ENCODE peak calls at places on chromosomes 2 and 18, in six cellular contexts. I is stomach, U is OCI-LY7, P is brain microvascular endothelial cell, K is PC-3, X is left ventricle myocardium inferior. L is an unnamed sample.

GRCh38 chr2:223633656-223634055 is 31.5 kb upstream of the SCG2 start:
- DNase-seq in I (no peak), U (no peak), P (no peak), K (no peak), X (no peak), L (no peak)

GRCh38 chr2:3039188-3040065 is 338.2 kb downstream of the EIPR1 start:
- DNase-seq in I (no peak), U (no peak), P (no peak), K (no peak), X (no peak), L (no peak)

GRCh38 chr2:28356095-28356911 is 36.4 kb upstream of the FOSL2 start:
- DNase-seq in I (peak), U (no peak), P (peak), K (peak), X (peak), L (peak)

GRCh38 chr2:50948691-50949090 is 83.2 kb downstream of the NRXN1 start:
- DNase-seq in I (no peak), U (no peak), P (no peak), K (no peak), X (no peak), L (no peak)

GRCh38 chr2:227325824-227326195 is 759 bp downstream of the MFF start:
- DNase-seq in I (peak), U (peak), P (peak), K (peak), X (peak), L (no peak)

GRCh38 chr2:208235860-208236259 is 19.0 kb downstream of the IDH1 start:
- DNase-seq in I (no peak), U (no peak), P (no peak), K (no peak), X (no peak), L (no peak)

GRCh38 chr2:12941203-12941602 is 224.5 kb downstream of the TRIB2 start:
- DNase-seq in I (no peak), U (no peak), P (no peak), K (no peak), X (no peak), L (no peak)

GRCh38 chr2:134581877-134582546 is 136.8 kb downstream of the TMEM163 start:
- DNase-seq in I (no peak), U (no peak), P (no peak), K (no peak), X (no peak), L (no peak)

GRCh38 chr2:231133365-231134114 is 8.7 kb upstream of the HTR2B start:
- DNase-seq in I (no peak), U (no peak), P (no peak), K (peak), X (no peak), L (no peak)

GRCh38 chr2:239688098-239688497 is 287.3 kb upstream of the HDAC4 start:
- DNase-seq in I (no peak), U (no peak), P (no peak), K (no peak), X (no peak), L (no peak)

GRCh38 chr2:240858321-240858720 is 10.3 kb upstream of the AGXT start:
- DNase-seq in I (no peak), U (no peak), P (no peak), K (no peak), X (no peak), L (no peak)

GRCh38 chr2:225041871-225042799 is at the start of gene DOCK10:
- DNase-seq in I (peak), U (peak), P (peak), K (peak), X (no peak), L (no peak)
- H3K27ac ChIP-seq in I (peak), U (peak), P (peak), K (peak), X (no peak), L (no peak)

DNA sequence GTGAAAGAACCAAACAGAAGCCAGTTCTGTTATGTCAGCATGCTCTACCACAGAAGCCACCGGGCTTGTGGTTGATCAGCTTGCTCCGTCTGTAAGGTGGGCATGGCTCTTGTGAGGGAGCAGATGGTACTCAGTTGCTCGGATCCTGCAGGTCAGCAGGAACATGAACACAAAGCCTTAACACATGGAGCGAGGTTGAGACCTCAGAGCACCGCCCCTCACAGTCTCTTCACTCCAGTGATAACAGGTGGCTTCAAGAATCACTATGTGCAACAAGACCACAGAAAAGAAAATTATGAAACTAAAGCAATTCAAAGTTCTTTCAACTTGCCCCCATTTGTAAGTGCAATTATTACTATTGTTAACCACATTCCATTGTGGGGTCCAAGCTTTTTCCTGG is 72.1 kb downstream of the OSBPL6 start:
- DNase-seq in I (no peak), U (no peak), P (no peak), K (no peak), X (no peak), L (no peak)
- H3K27ac ChIP-seq in I (no peak), U (no peak), P (no peak), K (no peak), X (no peak), L (peak)

GRCh38 chr18:24198461-24198860 is 59.6 kb downstream of the CABYR start:
- DNase-seq in I (no peak), U (no peak), P (no peak), K (no peak), X (no peak), L (peak)
- H3K27ac ChIP-seq in I (no peak), U (no peak), P (no peak), K (no peak), X (no peak), L (peak)

GRCh38 chr2:69296421-69296820 is 90.6 kb downstream of the GFPT1 start:
- DNase-seq in I (no peak), U (no peak), P (no peak), K (no peak), X (no peak), L (no peak)

GRCh38 chr2:69291004-69291650 is 95.9 kb downstream of the GFPT1 start:
- DNase-seq in I (no peak), U (no peak), P (peak), K (peak), X (no peak), L (no peak)

GRCh38 chr2:69297216-69297615 is 89.8 kb downstream of the GFPT1 start:
- DNase-seq in I (no peak), U (no peak), P (no peak), K (no peak), X (no peak), L (no peak)

GRCh38 chr2:69288429-69288828 is 98.6 kb downstream of the GFPT1 start:
- DNase-seq in I (no peak), U (no peak), P (no peak), K (no peak), X (no peak), L (no peak)

DNA sequence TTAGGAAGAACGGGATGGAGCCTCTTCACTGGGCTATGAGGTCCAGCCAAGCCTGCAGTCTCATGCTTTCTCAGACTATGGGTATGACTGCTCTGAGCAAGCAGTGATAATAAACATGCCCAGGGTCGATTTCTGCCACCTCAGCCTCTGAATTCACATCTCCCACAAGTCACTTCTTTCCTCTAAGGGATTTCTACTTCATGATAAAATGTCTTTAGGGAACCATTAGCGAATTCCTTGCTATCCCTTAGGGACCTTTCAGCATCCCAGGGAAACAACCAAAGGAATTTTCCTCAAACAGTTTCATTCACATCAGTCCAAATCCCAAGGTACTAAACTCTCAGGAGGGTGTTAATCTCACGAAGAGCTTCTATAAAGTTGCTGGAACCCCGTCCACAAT is 94.7 kb downstream of the GFPT1 start:
- DNase-seq in I (no peak), U (no peak), P (no peak), K (no peak), X (no peak), L (no peak)
- H3K27ac ChIP-seq in I (no peak), U (no peak), P (no peak), K (no peak), X (peak), L (no peak)

DNA sequence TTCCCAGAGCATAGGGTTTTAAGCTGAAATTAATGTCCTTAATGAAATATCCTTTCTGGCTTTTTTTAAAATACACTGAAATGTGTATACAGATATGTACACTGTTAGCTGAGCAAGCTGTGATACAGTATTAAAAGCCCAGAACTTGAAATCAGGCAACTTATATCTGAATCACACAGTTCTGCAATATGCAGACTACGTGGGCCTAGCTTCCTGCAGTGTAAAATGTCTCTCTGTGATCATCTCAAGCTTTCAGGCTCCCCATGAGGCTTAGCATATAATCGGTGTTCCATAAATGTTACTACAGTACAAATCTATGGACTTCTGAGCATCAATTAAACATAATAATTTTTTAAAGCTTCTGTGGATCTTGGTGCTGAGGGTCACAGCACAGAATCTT is 8.2 kb downstream of the FBXO15 start:
- DNase-seq in I (no peak), U (no peak), P (no peak), K (no peak), X (no peak), L (no peak)
- H3K27ac ChIP-seq in I (no peak), U (no peak), P (peak), K (no peak), X (no peak), L (no peak)

GRCh38 chr2:118310878-118311442 is 222.7 kb downstream of the INSIG2 start:
- DNase-seq in I (no peak), U (no peak), P (no peak), K (no peak), X (no peak), L (no peak)
- H3K27ac ChIP-seq in I (no peak), U (no peak), P (no peak), K (no peak), X (no peak), L (peak)

GRCh38 chr2:121372756-121373353 is 87.9 kb upstream of the TFCP2L1 start:
- DNase-seq in I (no peak), U (no peak), P (no peak), K (no peak), X (no peak), L (no peak)

GRCh38 chr2:121375621-121376159 is 90.7 kb upstream of the TFCP2L1 start:
- DNase-seq in I (no peak), U (no peak), P (peak), K (no peak), X (no peak), L (no peak)

GRCh38 chr2:121376851-121377250 is 91.8 kb upstream of the TFCP2L1 start:
- DNase-seq in I (no peak), U (no peak), P (peak), K (no peak), X (no peak), L (no peak)

GRCh38 chr2:121382744-121383143 is 97.7 kb upstream of the TFCP2L1 start:
- DNase-seq in I (no peak), U (peak), P (no peak), K (no peak), X (no peak), L (no peak)

DNA sequence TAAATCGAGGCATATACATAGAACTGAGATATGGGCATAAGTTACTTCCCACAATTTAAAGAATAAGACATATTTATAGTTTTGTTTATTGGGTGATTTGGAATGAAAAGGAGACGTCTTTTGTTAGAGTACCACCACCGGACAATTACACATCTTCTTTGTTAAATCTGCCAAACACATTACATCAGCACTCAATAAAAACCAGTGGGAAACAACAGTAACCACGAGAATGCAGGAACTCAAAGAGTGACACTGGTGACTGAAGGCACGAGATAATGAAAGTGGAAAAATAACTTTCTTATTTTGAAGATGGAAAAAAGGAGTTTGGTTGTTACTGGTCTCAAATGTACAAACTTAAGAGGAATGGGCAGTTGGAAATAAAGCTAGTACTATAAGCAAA is 92.7 kb upstream of the TFCP2L1 start:
- DNase-seq in I (no peak), U (no peak), P (peak), K (no peak), X (no peak), L (no peak)
- H3K27ac ChIP-seq in I (no peak), U (no peak), P (peak), K (peak), X (no peak), L (no peak)